ENCODE peak calls at places on chromosome 7, in six cellular contexts. One of them, this sample, is unnamed.

GRCh38 chr7:4058158-4058557 is 623.9 kb upstream of the FOXK1 start:
- DNase-seq in dorsolateral prefrontal cortex: no peak
- DNase-seq in neural progenitor cell: no peak
- DNase-seq in cardiac fibroblast: peak; percentile 32
- DNase-seq in tibial artery: no peak
- DNase-seq in GM23338: no peak
- DNase-seq in this sample: no peak

GRCh38 chr7:92595281-92595680 is 5.1 kb upstream of the FAM133B start:
- DNase-seq in neural progenitor cell: no peak
- DNase-seq in tibial artery: no peak
- DNase-seq in GM23338: no peak
- DNase-seq in cardiac fibroblast: peak; percentile 46
- DNase-seq in dorsolateral prefrontal cortex: no peak
- DNase-seq in this sample: no peak

GRCh38 chr7:47338031-47338430 is 243.9 kb downstream of the TNS3 start:
- DNase-seq in cardiac fibroblast: peak; percentile 26
- DNase-seq in GM23338: no peak
- DNase-seq in neural progenitor cell: no peak
- DNase-seq in tibial artery: no peak
- DNase-seq in dorsolateral prefrontal cortex: no peak
- DNase-seq in this sample: peak; percentile 63

GRCh38 chr7:112009081-112009480 is 197.1 kb downstream of the DOCK4 start:
- DNase-seq in dorsolateral prefrontal cortex: no peak
- DNase-seq in tibial artery: no peak
- DNase-seq in GM23338: no peak
- DNase-seq in cardiac fibroblast: peak; percentile 76
- DNase-seq in neural progenitor cell: no peak
- DNase-seq in this sample: peak; percentile 70

GRCh38 chr7:46545790-46546189 is 624.7 kb upstream of the IGFBP3 start:
- DNase-seq in neural progenitor cell: no peak
- DNase-seq in dorsolateral prefrontal cortex: no peak
- DNase-seq in tibial artery: no peak
- DNase-seq in cardiac fibroblast: peak; percentile 83
- DNase-seq in GM23338: no peak
- DNase-seq in this sample: peak; percentile 63

GRCh38 chr7:106177738-106178592 is 65.9 kb upstream of the SYPL1 start:
- DNase-seq in GM23338: no peak
- DNase-seq in dorsolateral prefrontal cortex: no peak
- DNase-seq in neural progenitor cell: no peak
- DNase-seq in cardiac fibroblast: no peak
- DNase-seq in tibial artery: no peak
- DNase-seq in this sample: no peak

GRCh38 chr7:70134029-70134445 is 535.8 kb downstream of the AUTS2 start:
- DNase-seq in tibial artery: no peak
- DNase-seq in dorsolateral prefrontal cortex: no peak
- DNase-seq in neural progenitor cell: no peak
- DNase-seq in cardiac fibroblast: no peak
- DNase-seq in GM23338: no peak
- DNase-seq in this sample: no peak

GRCh38 chr7:80724249-80724871 is 85.9 kb downstream of the CD36 start:
- DNase-seq in tibial artery: no peak
- DNase-seq in neural progenitor cell: peak; percentile 5
- DNase-seq in GM23338: peak; percentile 68
- DNase-seq in cardiac fibroblast: peak; percentile 64
- DNase-seq in dorsolateral prefrontal cortex: no peak
- DNase-seq in this sample: peak; percentile 86

GRCh38 chr7:64999165-65000004 is 7.1 kb downstream of the ERV3-1 start:
- DNase-seq in cardiac fibroblast: peak; percentile 97
- DNase-seq in GM23338: no peak
- DNase-seq in neural progenitor cell: no peak
- DNase-seq in tibial artery: no peak
- DNase-seq in dorsolateral prefrontal cortex: no peak
- DNase-seq in this sample: peak; percentile 71

GRCh38 chr7:97844036-97844435 is 28.2 kb downstream of the ASNS start:
- DNase-seq in tibial artery: no peak
- DNase-seq in neural progenitor cell: no peak
- DNase-seq in dorsolateral prefrontal cortex: no peak
- DNase-seq in cardiac fibroblast: peak; percentile 27
- DNase-seq in GM23338: no peak
- DNase-seq in this sample: no peak

GRCh38 chr7:99038086-99038855 is 105.6 kb downstream of the SMURF1 start:
- DNase-seq in neural progenitor cell: no peak
- DNase-seq in cardiac fibroblast: no peak
- DNase-seq in tibial artery: no peak
- DNase-seq in GM23338: no peak
- DNase-seq in dorsolateral prefrontal cortex: no peak
- DNase-seq in this sample: no peak

GRCh38 chr7:131948434-131949053 is 392.1 kb upstream of the PODXL start:
- DNase-seq in neural progenitor cell: peak; percentile 53
- DNase-seq in tibial artery: no peak
- DNase-seq in cardiac fibroblast: no peak
- DNase-seq in dorsolateral prefrontal cortex: no peak
- DNase-seq in GM23338: no peak
- DNase-seq in this sample: peak; percentile 40

GRCh38 chr7:112782498-112782897 is 7.7 kb downstream of the TMEM168 start:
- DNase-seq in cardiac fibroblast: no peak
- DNase-seq in GM23338: no peak
- DNase-seq in dorsolateral prefrontal cortex: no peak
- DNase-seq in neural progenitor cell: no peak
- DNase-seq in tibial artery: no peak
- DNase-seq in this sample: peak; percentile 5

GRCh38 chr7:23285657-23286646 is 13.2 kb upstream of the MALSU1 start:
- DNase-seq in cardiac fibroblast: no peak
- DNase-seq in neural progenitor cell: no peak
- DNase-seq in tibial artery: no peak
- DNase-seq in dorsolateral prefrontal cortex: no peak
- DNase-seq in GM23338: peak; percentile 41
- DNase-seq in this sample: no peak

GRCh38 chr7:100723732-100724275 is 3.5 kb downstream of the EPO start:
- DNase-seq in cardiac fibroblast: no peak
- DNase-seq in GM23338: no peak
- DNase-seq in dorsolateral prefrontal cortex: peak; percentile 28
- DNase-seq in tibial artery: no peak
- DNase-seq in neural progenitor cell: no peak
- DNase-seq in this sample: no peak

GRCh38 chr7:157043745-157044144 is 33.3 kb upstream of the MNX1 start:
- DNase-seq in cardiac fibroblast: peak; percentile 58
- DNase-seq in tibial artery: no peak
- DNase-seq in GM23338: no peak
- DNase-seq in dorsolateral prefrontal cortex: no peak
- DNase-seq in neural progenitor cell: no peak
- DNase-seq in this sample: peak; percentile 72

GRCh38 chr7:107563072-107563760 is 504 bp downstream of the COG5 start:
- DNase-seq in neural progenitor cell: no peak
- DNase-seq in GM23338: peak; percentile 74
- DNase-seq in cardiac fibroblast: no peak
- DNase-seq in tibial artery: no peak
- DNase-seq in dorsolateral prefrontal cortex: no peak
- DNase-seq in this sample: peak; percentile 24

GRCh38 chr7:137664846-137665245 is 181.9 kb downstream of the DGKI start:
- DNase-seq in tibial artery: no peak
- DNase-seq in cardiac fibroblast: no peak
- DNase-seq in GM23338: no peak
- DNase-seq in dorsolateral prefrontal cortex: no peak
- DNase-seq in neural progenitor cell: no peak
- DNase-seq in this sample: no peak

GRCh38 chr7:100614308-100614861 is 2.0 kb downstream of the MOSPD3 start:
- DNase-seq in GM23338: no peak
- DNase-seq in tibial artery: no peak
- DNase-seq in neural progenitor cell: no peak
- DNase-seq in dorsolateral prefrontal cortex: no peak
- DNase-seq in cardiac fibroblast: no peak
- DNase-seq in this sample: no peak

GRCh38 chr7:82742163-82742562 is 298.6 kb upstream of the CACNA2D1 start:
- DNase-seq in GM23338: no peak
- DNase-seq in dorsolateral prefrontal cortex: no peak
- DNase-seq in neural progenitor cell: peak; percentile 59
- DNase-seq in cardiac fibroblast: no peak
- DNase-seq in tibial artery: no peak
- DNase-seq in this sample: no peak

GRCh38 chr7:151115121-151115835 is 29.0 kb downstream of the AGAP3 start:
- DNase-seq in GM23338: peak; percentile 62
- DNase-seq in tibial artery: no peak
- DNase-seq in dorsolateral prefrontal cortex: no peak
- DNase-seq in neural progenitor cell: peak; percentile 79
- DNase-seq in cardiac fibroblast: no peak
- DNase-seq in this sample: no peak

GRCh38 chr7:37448637-37449331 is at the start of gene ELMO1:
- DNase-seq in dorsolateral prefrontal cortex: peak; percentile 74
- DNase-seq in tibial artery: peak; percentile 85
- DNase-seq in GM23338: peak; percentile 93
- DNase-seq in cardiac fibroblast: peak; percentile 47
- DNase-seq in neural progenitor cell: peak; percentile 92
- DNase-seq in this sample: peak; percentile 13

GRCh38 chr7:34655384-34655783 is 2.6 kb upstream of the NPSR1 start:
- DNase-seq in cardiac fibroblast: no peak
- DNase-seq in dorsolateral prefrontal cortex: no peak
- DNase-seq in GM23338: peak; percentile 40
- DNase-seq in tibial artery: no peak
- DNase-seq in neural progenitor cell: peak; percentile 49
- DNase-seq in this sample: no peak

GRCh38 chr7:71633571-71634008 is 501.6 kb downstream of the GALNT17 start:
- DNase-seq in neural progenitor cell: peak; percentile 48
- DNase-seq in GM23338: peak; percentile 75
- DNase-seq in dorsolateral prefrontal cortex: no peak
- DNase-seq in tibial artery: no peak
- DNase-seq in cardiac fibroblast: peak; percentile 66
- DNase-seq in this sample: peak; percentile 10

GRCh38 chr7:115678049-115678982 is 352.2 kb downstream of the TFEC start:
- DNase-seq in neural progenitor cell: no peak
- DNase-seq in dorsolateral prefrontal cortex: no peak
- DNase-seq in GM23338: no peak
- DNase-seq in cardiac fibroblast: peak; percentile 4
- DNase-seq in tibial artery: no peak
- DNase-seq in this sample: peak; percentile 65

GRCh38 chr7:127874951-127875608 is 156.2 kb downstream of the LRRC4 start:
- DNase-seq in GM23338: no peak
- DNase-seq in neural progenitor cell: no peak
- DNase-seq in tibial artery: no peak
- DNase-seq in cardiac fibroblast: peak; percentile 28
- DNase-seq in dorsolateral prefrontal cortex: no peak
- DNase-seq in this sample: peak; percentile 35

GRCh38 chr7:43201912-43202311 is 89.5 kb downstream of the HECW1 start:
- DNase-seq in cardiac fibroblast: peak; percentile 82
- DNase-seq in neural progenitor cell: no peak
- DNase-seq in tibial artery: no peak
- DNase-seq in GM23338: no peak
- DNase-seq in dorsolateral prefrontal cortex: no peak
- DNase-seq in this sample: no peak

GRCh38 chr7:149225106-149225505 is 14.3 kb upstream of the ZNF212 start:
- DNase-seq in dorsolateral prefrontal cortex: no peak
- DNase-seq in GM23338: no peak
- DNase-seq in cardiac fibroblast: no peak
- DNase-seq in neural progenitor cell: no peak
- DNase-seq in tibial artery: no peak
- DNase-seq in this sample: no peak

GRCh38 chr7:130884437-130885417 is 150.7 kb upstream of the KLF14 start:
- DNase-seq in dorsolateral prefrontal cortex: no peak
- DNase-seq in tibial artery: no peak
- DNase-seq in neural progenitor cell: no peak
- DNase-seq in GM23338: no peak
- DNase-seq in cardiac fibroblast: no peak
- DNase-seq in this sample: peak; percentile 52

GRCh38 chr7:81051811-81052413 is 133.1 kb upstream of the SEMA3C start:
- DNase-seq in tibial artery: no peak
- DNase-seq in dorsolateral prefrontal cortex: no peak
- DNase-seq in neural progenitor cell: no peak
- DNase-seq in GM23338: no peak
- DNase-seq in cardiac fibroblast: no peak
- DNase-seq in this sample: no peak

GRCh38 chr7:151745090-151745638 is 131.8 kb downstream of the PRKAG2 start:
- DNase-seq in neural progenitor cell: no peak
- DNase-seq in tibial artery: peak; percentile 96
- DNase-seq in cardiac fibroblast: peak; percentile 81
- DNase-seq in GM23338: no peak
- DNase-seq in dorsolateral prefrontal cortex: no peak
- DNase-seq in this sample: peak; percentile 75

GRCh38 chr7:13990984-13991790 is 1.7 kb upstream of the ETV1 start:
- DNase-seq in neural progenitor cell: peak; percentile 99
- DNase-seq in tibial artery: peak; percentile 98
- DNase-seq in GM23338: peak; percentile 99
- DNase-seq in cardiac fibroblast: peak; percentile 99
- DNase-seq in dorsolateral prefrontal cortex: peak; percentile 93
- DNase-seq in this sample: peak; percentile 97
- TF ChIP-seq CTCF in neural progenitor cell: no peak
- TF ChIP-seq CTCF in tibial artery: no peak
- TF ChIP-seq CTCF in GM23338: no peak
- TF ChIP-seq CTCF in cardiac fibroblast: no peak
- TF ChIP-seq CTCF in dorsolateral prefrontal cortex: peak; percentile 57
- TF ChIP-seq CTCF in this sample: no peak

GRCh38 chr7:27097686-27098492 is 2.1 kb upstream of the HOXA1 start:
- DNase-seq in neural progenitor cell: peak; percentile 42
- DNase-seq in tibial artery: no peak
- DNase-seq in cardiac fibroblast: no peak
- DNase-seq in GM23338: peak; percentile 36
- DNase-seq in dorsolateral prefrontal cortex: no peak
- DNase-seq in this sample: peak; percentile 36
- H3K4me3 ChIP-seq in neural progenitor cell: no peak overlapping the region
- H3K4me3 ChIP-seq in tibial artery: peak overlapping the region; percentile 80
- H3K4me3 ChIP-seq in cardiac fibroblast: peak overlapping the region; percentile 18
- H3K4me3 ChIP-seq in GM23338: no peak overlapping the region
- H3K4me3 ChIP-seq in dorsolateral prefrontal cortex: no peak overlapping the region
- H3K4me3 ChIP-seq in this sample: peak overlapping the region; percentile 81

DNA sequence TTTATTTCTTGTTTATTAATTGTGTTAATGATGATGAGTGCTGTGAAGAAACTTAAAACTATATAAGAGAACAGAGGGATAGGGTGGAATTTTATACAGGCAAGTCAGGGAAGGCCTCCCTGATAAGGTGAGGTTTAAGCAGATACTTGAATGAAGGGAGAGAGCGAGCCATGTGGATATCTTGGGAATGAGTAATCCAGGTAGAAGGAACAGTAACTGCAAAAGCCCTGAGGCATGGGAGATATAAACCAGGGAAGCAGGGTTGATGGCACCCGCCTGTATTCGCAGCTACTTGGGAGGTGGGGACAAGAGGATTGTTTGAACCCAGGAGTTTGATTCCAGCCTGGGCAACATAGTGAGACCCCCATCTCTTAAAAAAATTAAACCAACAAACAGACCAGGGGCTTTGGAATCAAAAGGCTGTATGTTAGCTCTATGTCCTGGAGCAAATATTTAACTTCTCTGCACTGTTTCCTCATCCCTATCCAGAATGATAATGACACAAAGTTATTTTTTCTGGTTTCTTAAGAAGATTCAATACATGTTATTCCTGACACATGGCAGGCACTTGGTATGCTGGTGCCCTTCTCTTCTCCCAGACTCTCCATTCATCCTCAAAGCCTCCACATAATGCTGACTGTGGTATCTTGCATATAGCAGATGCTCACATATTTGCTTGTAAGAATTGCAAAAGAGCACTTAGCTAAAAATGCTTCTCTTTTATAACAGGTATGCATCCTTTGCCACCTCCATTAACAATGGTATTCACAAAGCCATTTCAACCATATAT is 169.3 kb downstream of the CHN2 start:
- DNase-seq in dorsolateral prefrontal cortex: no peak
- DNase-seq in GM23338: no peak
- DNase-seq in tibial artery: no peak
- DNase-seq in cardiac fibroblast: no peak
- DNase-seq in neural progenitor cell: no peak
- DNase-seq in this sample: no peak
- TF ChIP-seq CTCF in dorsolateral prefrontal cortex: no peak
- TF ChIP-seq CTCF in GM23338: no peak
- TF ChIP-seq CTCF in tibial artery: no peak
- TF ChIP-seq CTCF in cardiac fibroblast: no peak
- TF ChIP-seq CTCF in neural progenitor cell: no peak
- TF ChIP-seq CTCF in this sample: no peak

GRCh38 chr7:143380264-143380645 is 890 bp upstream of the ZYX start:
- DNase-seq in neural progenitor cell: peak; percentile 92
- DNase-seq in tibial artery: peak; percentile 94
- DNase-seq in cardiac fibroblast: peak; percentile 91
- DNase-seq in GM23338: peak; percentile 92
- DNase-seq in dorsolateral prefrontal cortex: peak; percentile 87
- DNase-seq in this sample: peak; percentile 90
- H3K4me3 ChIP-seq in neural progenitor cell: peak overlapping the region; percentile 88
- H3K4me3 ChIP-seq in tibial artery: peak overlapping the region; percentile 98
- H3K4me3 ChIP-seq in cardiac fibroblast: peak overlapping the region; percentile 91
- H3K4me3 ChIP-seq in GM23338: peak overlapping the region; percentile 99
- H3K4me3 ChIP-seq in dorsolateral prefrontal cortex: peak overlapping the region; percentile 80
- H3K4me3 ChIP-seq in this sample: peak overlapping the region; percentile 84